ENCODE peak calls at places on chromosomes 13 and 19, in eight cellular contexts. Y, N, D, E, M, H, L and I are unnamed samples.

GRCh38 chr19:11674067-11674492 is 64.7 kb downstream of the ZNF823 start:
- DNase-seq in Y (no peak), N (no peak), D (no peak), E (no peak), M (no peak), H (no peak), L (no peak), I (no peak)

GRCh38 chr13:31044658-31045620 is 112.5 kb downstream of the TEX26 start:
- DNase-seq in Y (no peak), N (no peak), D (no peak), E (peak; percentile 53), M (no peak), H (no peak), L (no peak), I (no peak)

GRCh38 chr13:110342474-110342873 is 35.4 kb downstream of the COL4A2 start:
- DNase-seq in Y (no peak), N (no peak), D (no peak), E (no peak), M (no peak), H (no peak), L (no peak), I (no peak)

GRCh38 chr13:44667950-44668349 is 91.8 kb upstream of the TSC22D1 start:
- DNase-seq in Y (peak; percentile 69), N (peak; percentile 82), D (no peak), E (no peak), M (no peak), H (no peak), L (peak; percentile 41), I (no peak)

GRCh38 chr19:1650627-1651009 is 1.8 kb downstream of the TCF3 start:
- DNase-seq in Y (peak; percentile 16), N (no peak), D (no peak), E (peak; percentile 77), M (peak; percentile 73), H (no peak), L (no peak), I (no peak)

GRCh38 chr19:9958451-9958850 is 22.1 kb upstream of the OLFM2 start:
- DNase-seq in Y (peak; percentile 85), N (peak; percentile 93), D (no peak), E (no peak), M (no peak), H (no peak), L (peak; percentile 92), I (no peak)

GRCh38 chr19:56949651-56950050 is 109.1 kb upstream of the PEG3 start:
- DNase-seq in Y (no peak), N (no peak), D (no peak), E (no peak), M (no peak), H (no peak), L (no peak), I (no peak)

GRCh38 chr13:57326532-57326931 is 159.5 kb downstream of the PRR20E start:
- DNase-seq in Y (no peak), N (no peak), D (no peak), E (no peak), M (no peak), H (no peak), L (no peak), I (no peak)

GRCh38 chr19:43780706-43781525 is at the start of gene KCNN4:
- DNase-seq in Y (peak; percentile 54), N (peak; percentile 91), D (peak; percentile 58), E (no peak), M (peak; percentile 92), H (no peak), L (no peak), I (no peak)

GRCh38 chr19:43778651-43779050 is 2.1 kb downstream of the KCNN4 start:
- DNase-seq in Y (no peak), N (no peak), D (no peak), E (no peak), M (no peak), H (no peak), L (no peak), I (no peak)

GRCh38 chr19:43779147-43779819 is 1.5 kb downstream of the KCNN4 start:
- DNase-seq in Y (no peak), N (no peak), D (peak; percentile 3), E (no peak), M (peak; percentile 86), H (no peak), L (no peak), I (no peak)

GRCh38 chr19:43781630-43782310 is 997 bp upstream of the KCNN4 start:
- DNase-seq in Y (no peak), N (no peak), D (no peak), E (no peak), M (no peak), H (no peak), L (no peak), I (no peak)

DNA sequence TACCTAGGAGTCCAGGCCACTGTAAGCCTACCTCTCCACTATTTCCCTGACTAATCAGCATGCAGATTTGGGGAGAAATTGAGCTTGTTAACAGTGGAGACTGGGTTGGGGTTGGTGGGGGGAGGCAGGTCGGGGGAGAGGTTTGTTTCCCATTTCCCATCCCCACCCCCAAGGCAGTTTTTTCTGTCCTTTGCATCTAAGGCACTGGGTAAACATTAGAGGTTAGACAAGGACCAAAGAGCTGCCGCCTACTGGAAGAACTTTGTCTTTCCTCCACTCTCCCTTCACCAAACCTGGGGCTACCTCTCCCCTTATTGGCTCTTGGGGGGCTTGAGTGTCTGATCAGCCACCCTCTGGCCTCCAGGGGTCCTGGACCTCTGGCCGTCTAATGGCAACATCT is 953 bp downstream of the KCNN4 start:
- DNase-seq in Y (no peak), N (no peak), D (peak; percentile 14), E (no peak), M (no peak), H (no peak), L (no peak), I (no peak)
- TF ChIP-seq CTCF in Y (no peak), N (no peak), D (no peak), E (peak; percentile 31), M (no peak), H (no peak), L (peak; percentile 8), I (no peak)

GRCh38 chr13:78593129-78593528 is 10.2 kb downstream of the POU4F1 start:
- DNase-seq in Y (no peak), N (no peak), D (no peak), E (no peak), M (no peak), H (no peak), L (no peak), I (no peak)

GRCh38 chr13:78593652-78594494 is 9.5 kb downstream of the POU4F1 start:
- DNase-seq in Y (no peak), N (no peak), D (no peak), E (peak; percentile 73), M (no peak), H (no peak), L (no peak), I (no peak)

GRCh38 chr13:78595819-78596700 is 7.3 kb downstream of the POU4F1 start:
- DNase-seq in Y (peak; percentile 10), N (no peak), D (peak; percentile 45), E (peak; percentile 86), M (peak; percentile 72), H (no peak), L (no peak), I (no peak)

GRCh38 chr13:78596701-78597550 is 6.4 kb downstream of the POU4F1 start:
- DNase-seq in Y (peak; percentile 25), N (no peak), D (no peak), E (peak; percentile 71), M (no peak), H (no peak), L (no peak), I (no peak)

DNA sequence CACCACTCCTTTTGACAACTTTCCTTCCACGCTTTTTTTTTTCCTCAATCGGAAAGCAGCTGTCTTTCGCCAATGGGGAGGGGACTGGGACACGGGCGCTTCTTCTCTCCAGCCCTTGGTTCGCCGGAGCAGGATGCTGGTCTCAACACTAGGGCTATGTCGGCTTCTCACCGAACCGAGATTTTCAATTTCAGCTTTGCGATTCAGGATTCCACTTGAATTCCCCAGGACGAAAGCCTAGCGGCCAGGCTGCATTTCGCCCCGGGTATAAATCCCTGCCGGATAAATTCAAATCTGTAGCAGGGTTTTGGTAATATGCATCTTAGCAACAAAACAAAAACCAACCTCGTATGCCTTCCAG is 7.9 kb downstream of the POU4F1 start:
- DNase-seq in Y (peak; percentile 11), N (no peak), D (no peak), E (peak; percentile 68), M (no peak), H (no peak), L (no peak), I (no peak)
- H3K4me3 ChIP-seq in Y (no peak overlapping the region), N (no peak overlapping the region), D (no peak overlapping the region), E (peak overlapping the region; percentile 76), M (no peak overlapping the region), H (peak overlapping the region; percentile 23), L (no peak overlapping the region), I (no peak overlapping the region)

DNA sequence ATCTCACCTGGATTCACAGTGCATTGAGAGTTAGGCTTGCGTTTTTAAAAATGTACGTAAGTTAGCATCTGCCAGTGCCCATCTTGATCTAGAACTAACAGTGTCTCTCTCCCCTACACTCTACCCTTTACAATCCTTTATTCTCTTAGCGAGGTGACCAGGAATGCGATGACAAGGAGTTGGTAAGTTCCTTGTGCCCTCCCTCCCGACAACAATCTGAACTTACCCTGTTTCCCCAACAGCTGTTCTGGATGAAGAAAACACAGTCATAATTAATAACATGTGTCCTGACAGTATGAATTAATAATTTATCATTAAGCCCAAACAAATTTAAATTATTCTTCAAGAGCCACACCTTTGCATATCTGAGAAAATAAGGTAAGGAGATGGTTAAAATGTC is 6.3 kb downstream of the TSHZ3 start:
- DNase-seq in Y (no peak), N (no peak), D (no peak), E (no peak), M (no peak), H (no peak), L (no peak), I (no peak)
- H3K36me3 ChIP-seq in Y (no peaks in the 10 kb centered on the region), N (peaks cover 6% of the 10 kb centered on the region), D (no peaks in the 10 kb centered on the region), E (no peaks in the 10 kb centered on the region), M (no peaks in the 10 kb centered on the region), H (no peaks in the 10 kb centered on the region), L (peaks cover 1% of the 10 kb centered on the region), I (no peaks in the 10 kb centered on the region)

DNA sequence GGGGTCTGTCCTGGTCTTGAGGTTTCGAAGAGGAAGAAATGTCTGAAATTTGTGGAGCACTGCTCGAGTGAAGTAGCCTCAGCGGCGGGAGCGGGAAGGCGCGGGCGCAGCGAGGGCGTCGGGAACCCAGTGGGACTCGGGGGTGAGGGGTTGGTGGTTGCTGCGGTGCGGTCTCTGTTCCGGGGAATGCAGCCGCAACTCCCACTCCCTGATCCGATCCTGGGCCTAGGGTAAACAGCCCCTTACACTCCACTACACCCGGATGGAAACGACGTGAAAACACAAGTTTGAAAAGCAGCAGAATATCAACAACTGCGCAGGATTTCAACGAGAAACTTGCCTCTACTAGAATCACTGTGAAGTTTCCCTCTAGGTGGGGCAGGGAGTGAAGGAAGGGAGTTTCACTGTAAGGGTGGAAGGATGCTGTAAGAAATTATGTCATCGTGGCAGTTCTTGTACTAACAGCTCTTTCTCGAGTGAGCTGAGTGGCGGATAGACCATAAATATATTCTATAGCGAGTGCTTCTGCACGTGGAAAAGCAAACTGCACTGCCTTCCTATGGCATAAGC is 2.0 kb upstream of the KLF12 start:
- DNase-seq in Y (peak; percentile 67), N (peak; percentile 53), D (peak; percentile 58), E (no peak), M (peak; percentile 86), H (peak; percentile 92), L (no peak), I (no peak)
- TF ChIP-seq CTCF in Y (no peak), N (no peak), D (no peak), E (no peak), M (no peak), H (peak; percentile 14), L (peak; percentile 23), I (no peak)